ENCODE peak calls at places on chromosomes 12 and 14, in eight cellular contexts. S, Q, D, L, E, H, U and F are unnamed samples.

GRCh38 chr14:102594514-102595175 is 2.2 kb downstream of the RCOR1 start:
- DNase-seq in S (peak; percentile 47), Q (peak; percentile 53), D (peak; percentile 62), L (peak; percentile 34), E (peak; percentile 81), H (peak; percentile 38), U (peak; percentile 42), F (peak; percentile 90)

GRCh38 chr12:54373619-54374554 is 9.6 kb upstream of the GPR84 start:
- DNase-seq in S (no peak), Q (no peak), D (no peak), L (no peak), E (no peak), H (no peak), U (no peak), F (no peak)

GRCh38 chr14:99910337-99911268 is 117.4 kb downstream of the EML1 start:
- DNase-seq in S (peak; percentile 63), Q (no peak), D (no peak), L (no peak), E (no peak), H (peak; percentile 91), U (no peak), F (no peak)

GRCh38 chr12:91974541-91974940 is 171.1 kb downstream of the BTG1 start:
- DNase-seq in S (no peak), Q (no peak), D (no peak), L (no peak), E (no peak), H (peak; percentile 69), U (no peak), F (no peak)

GRCh38 chr12:52787324-52787996 is 8.5 kb downstream of the KRT3 start:
- DNase-seq in S (no peak), Q (no peak), D (no peak), L (no peak), E (no peak), H (no peak), U (no peak), F (no peak)

GRCh38 chr12:108327621-108328371 is 11.3 kb downstream of the CMKLR1 start:
- DNase-seq in S (no peak), Q (no peak), D (no peak), L (no peak), E (no peak), H (no peak), U (no peak), F (no peak)

GRCh38 chr12:125193798-125194562 is 128.7 kb downstream of the AACS start:
- DNase-seq in S (peak; percentile 41), Q (no peak), D (no peak), L (no peak), E (no peak), H (peak; percentile 36), U (no peak), F (no peak)

GRCh38 chr14:102262894-102263462 is 42.0 kb downstream of the MOK start:
- DNase-seq in S (no peak), Q (no peak), D (no peak), L (no peak), E (no peak), H (peak; percentile 66), U (no peak), F (no peak)

GRCh38 chr12:95608252-95609033 is 57.2 kb upstream of the USP44 start:
- DNase-seq in S (no peak), Q (no peak), D (no peak), L (no peak), E (no peak), H (peak; percentile 95), U (no peak), F (no peak)

GRCh38 chr14:94112513-94113060 is 2.1 kb downstream of the IFI27 start:
- DNase-seq in S (no peak), Q (no peak), D (no peak), L (no peak), E (no peak), H (no peak), U (no peak), F (no peak)

GRCh38 chr14:54123836-54124235 is 167.2 kb upstream of the BMP4 start:
- DNase-seq in S (no peak), Q (no peak), D (no peak), L (no peak), E (no peak), H (peak; percentile 42), U (no peak), F (no peak)

GRCh38 chr12:117402363-117402762 is 40.9 kb upstream of the NOS1 start:
- DNase-seq in S (no peak), Q (no peak), D (no peak), L (no peak), E (no peak), H (no peak), U (no peak), F (no peak)

GRCh38 chr12:126891789-126892188 is 1375.2 kb upstream of the TMEM132C start:
- DNase-seq in S (no peak), Q (no peak), D (no peak), L (no peak), E (no peak), H (no peak), U (no peak), F (no peak)

GRCh38 chr14:96901227-96901626 is 104.0 kb downstream of the VRK1 start:
- DNase-seq in S (no peak), Q (no peak), D (no peak), L (no peak), E (no peak), H (no peak), U (no peak), F (peak; percentile 17)

GRCh38 chr12:30694412-30694955 is 1.2 kb downstream of the IPO8 start:
- DNase-seq in S (no peak), Q (no peak), D (no peak), L (no peak), E (no peak), H (no peak), U (no peak), F (peak; percentile 50)

GRCh38 chr12:88310069-88310468 is 168.0 kb downstream of the TMTC3 start:
- DNase-seq in S (no peak), Q (no peak), D (no peak), L (no peak), E (no peak), H (peak; percentile 73), U (no peak), F (no peak)

GRCh38 chr12:93137656-93138612 is 208.8 kb upstream of the EEA1 start:
- DNase-seq in S (no peak), Q (no peak), D (no peak), L (no peak), E (no peak), H (peak; percentile 87), U (no peak), F (no peak)